ENCODE peak calls at places on chromosomes 13 and 19, in eight cellular contexts. D is GM23248, A is psoas muscle, M is heart right ventricle, B is suprapubic skin, E is mammary epithelial cell, O is brain microvascular endothelial cell, S is Karpas-422. F is an unnamed sample.

GRCh38 chr13:94173312-94173854 is 306.1 kb downstream of the DCT start:
- DNase-seq in M (no peak), S (no peak), E (no peak), D (peak), A (no peak), B (no peak), O (peak), F (no peak)

GRCh38 chr13:45807520-45808099 is 43.9 kb downstream of the SIAH3 start:
- DNase-seq in S (peak), O (peak), B (no peak), E (peak), A (no peak), M (peak), D (peak), F (peak)

GRCh38 chr19:35757749-35758608 is at the start of gene PROSER3:
- DNase-seq in D (peak), B (peak), O (peak), S (peak), A (peak), E (peak), M (peak), F (peak)

GRCh38 chr19:6590458-6591319 is at the start of gene CD70:
- DNase-seq in B (no peak), E (peak), S (peak), A (peak), O (no peak), M (no peak), D (peak), F (peak)

GRCh38 chr19:17055636-17056035 is 19.6 kb downstream of the HAUS8 start:
- DNase-seq in M (no peak), E (no peak), B (no peak), A (no peak), O (no peak), S (no peak), D (no peak), F (no peak)

GRCh38 chr19:48511321-48511731 is 309 bp downstream of the LMTK3 start:
- DNase-seq in S (no peak), O (no peak), E (no peak), D (no peak), B (no peak), M (no peak), A (no peak), F (no peak)

GRCh38 chr19:46608581-46609345 is 7.6 kb downstream of the CALM3 start:
- DNase-seq in A (no peak), D (no peak), B (peak), E (no peak), O (no peak), M (no peak), S (no peak), F (no peak)

GRCh38 chr19:19402656-19403372 is 2.7 kb upstream of the GATAD2A start:
- DNase-seq in A (no peak), S (no peak), B (no peak), E (no peak), O (no peak), M (no peak), D (peak), F (no peak)

GRCh38 chr13:33794576-33794975 is 23.4 kb upstream of the RFC3 start:
- DNase-seq in A (no peak), D (peak), E (peak), S (peak), B (no peak), O (no peak), M (no peak), F (no peak)

GRCh38 chr19:3537438-3538240 is 1.3 kb upstream of the TEKTIP1 start:
- DNase-seq in D (no peak), S (peak), O (no peak), B (peak), A (no peak), M (no peak), E (no peak), F (no peak)

GRCh38 chr19:10774893-10775292 is 57.0 kb downstream of the DNM2 start:
- DNase-seq in E (no peak), M (no peak), B (no peak), O (no peak), D (no peak), A (no peak), S (no peak), F (no peak)

GRCh38 chr19:2552859-2553258 is 76.9 kb downstream of the GADD45B start:
- DNase-seq in A (no peak), D (peak), S (peak), E (no peak), B (no peak), O (no peak), M (no peak), F (no peak)

GRCh38 chr19:19433666-19434213 is 28.3 kb downstream of the GATAD2A start:
- DNase-seq in D (no peak), O (no peak), B (no peak), M (no peak), A (no peak), S (no peak), E (no peak), F (no peak)

GRCh38 chr13:21458816-21459701 is at the start of gene ZDHHC20:
- DNase-seq in A (peak), O (peak), S (peak), B (peak), D (peak), E (peak), M (peak), F (peak)

GRCh38 chr19:10797541-10798256 is 38.3 kb downstream of the TMED1 start:
- DNase-seq in E (no peak), S (no peak), A (no peak), M (no peak), O (no peak), D (no peak), B (no peak), F (no peak)

GRCh38 chr13:87129602-87130300 is 541.4 kb upstream of the SLITRK5 start:
- DNase-seq in B (no peak), A (no peak), S (no peak), O (peak), E (peak), D (peak), M (no peak), F (no peak)

GRCh38 chr19:18294467-18294864 is 13.0 kb upstream of the JUND start:
- DNase-seq in D (no peak), O (no peak), M (no peak), A (peak), B (no peak), S (peak), E (peak), F (no peak)

GRCh38 chr19:46180701-46181385 is 32.8 kb downstream of the IGFL2 start:
- DNase-seq in D (peak), B (no peak), A (no peak), S (no peak), M (no peak), O (peak), E (peak), F (no peak)

GRCh38 chr19:6333439-6333838 is at the start of gene ACER1:
- DNase-seq in O (no peak), B (no peak), M (no peak), A (no peak), D (no peak), E (no peak), S (no peak), F (no peak)

GRCh38 chr19:2221918-2222317 is 14.2 kb downstream of the PLEKHJ1 start:
- DNase-seq in A (no peak), E (no peak), O (no peak), B (no peak), M (no peak), S (no peak), D (no peak), F (no peak)

GRCh38 chr19:35353635-35354034 is 4.6 kb upstream of the FFAR3 start:
- DNase-seq in B (no peak), A (no peak), M (no peak), E (no peak), S (peak), O (no peak), D (no peak), F (no peak)

GRCh38 chr19:13094285-13094595 is 8.4 kb downstream of the LYL1 start:
- DNase-seq in B (no peak), M (no peak), A (no peak), S (no peak), E (no peak), D (no peak), O (no peak), F (no peak)

GRCh38 chr19:1490020-1490310 is 185 bp downstream of the PCSK4 start:
- DNase-seq in A (no peak), B (no peak), S (no peak), M (no peak), E (no peak), D (no peak), O (no peak), F (no peak)

GRCh38 chr19:6772028-6772865 is at the start of gene VAV1:
- DNase-seq in O (no peak), D (no peak), S (peak), E (no peak), A (peak), M (peak), B (peak), F (no peak)

GRCh38 chr13:46016216-46016615 is 36.3 kb downstream of the ZC3H13 start:
- DNase-seq in S (no peak), O (no peak), B (no peak), A (no peak), E (no peak), M (no peak), D (no peak), F (no peak)

GRCh38 chr19:3190470-3190770 is 4.7 kb downstream of the NCLN start:
- DNase-seq in B (no peak), O (no peak), E (no peak), D (no peak), A (no peak), M (no peak), S (no peak), F (no peak)

GRCh38 chr13:109669234-109669612 is 117.2 kb downstream of the IRS2 start:
- DNase-seq in B (no peak), O (no peak), A (no peak), M (no peak), E (no peak), D (no peak), S (no peak), F (no peak)

GRCh38 chr13:75770164-75771145 is 134.3 kb downstream of the LMO7 start:
- DNase-seq in S (no peak), D (peak), M (no peak), A (no peak), O (peak), E (no peak), B (no peak), F (no peak)

GRCh38 chr19:35641515-35642151 is at the start of gene ETV2:
- DNase-seq in B (no peak), O (peak), E (no peak), A (no peak), M (peak), D (peak), S (peak), F (no peak)

GRCh38 chr19:37905936-37906867 is at the start of gene WDR87:
- DNase-seq in S (peak), M (no peak), D (peak), O (no peak), B (no peak), E (peak), A (peak), F (peak)

GRCh38 chr13:106533101-106533939 is 2.1 kb downstream of the EFNB2 start:
- DNase-seq in E (peak), M (peak), S (no peak), A (peak), D (peak), O (peak), B (peak), F (peak)

GRCh38 chr19:5339950-5340636 is 519 bp downstream of the PTPRS start:
- DNase-seq in A (no peak), O (no peak), S (peak), M (no peak), E (no peak), D (peak), B (no peak), F (peak)

GRCh38 chr13:111906816-111907215 is 160.1 kb upstream of the SOX1 start:
- DNase-seq in E (no peak), S (no peak), M (no peak), B (peak), D (no peak), O (no peak), A (no peak), F (no peak)

GRCh38 chr13:93262729-93263128 is 36.1 kb downstream of the GPC6 start:
- DNase-seq in S (no peak), E (peak), A (no peak), D (peak), O (peak), M (no peak), B (no peak), F (no peak)

GRCh38 chr13:27975579-27976361 is 6.7 kb upstream of the CDX2 start:
- DNase-seq in A (no peak), B (peak), D (no peak), E (no peak), S (peak), O (no peak), M (no peak), F (no peak)

GRCh38 chr13:34758628-34759027 is 183.4 kb upstream of the NBEA start:
- DNase-seq in B (no peak), M (no peak), A (no peak), S (no peak), D (no peak), E (no peak), O (no peak), F (no peak)

GRCh38 chr13:99722931-99723330 is 221.7 kb downstream of the TM9SF2 start:
- DNase-seq in E (no peak), M (no peak), S (no peak), D (no peak), A (no peak), O (no peak), B (peak), F (no peak)

GRCh38 chr13:99721606-99722384 is 220.5 kb downstream of the TM9SF2 start:
- DNase-seq in A (no peak), D (no peak), O (peak), B (peak), M (no peak), E (no peak), S (peak), F (peak)

GRCh38 chr13:99723847-99724246 is 222.6 kb downstream of the TM9SF2 start:
- DNase-seq in A (no peak), B (no peak), O (no peak), E (no peak), M (no peak), S (no peak), D (no peak), F (no peak)

GRCh38 chr13:99724633-99725517 is 223.6 kb downstream of the TM9SF2 start:
- DNase-seq in O (no peak), S (no peak), D (no peak), E (no peak), B (no peak), M (no peak), A (no peak), F (no peak)

DNA sequence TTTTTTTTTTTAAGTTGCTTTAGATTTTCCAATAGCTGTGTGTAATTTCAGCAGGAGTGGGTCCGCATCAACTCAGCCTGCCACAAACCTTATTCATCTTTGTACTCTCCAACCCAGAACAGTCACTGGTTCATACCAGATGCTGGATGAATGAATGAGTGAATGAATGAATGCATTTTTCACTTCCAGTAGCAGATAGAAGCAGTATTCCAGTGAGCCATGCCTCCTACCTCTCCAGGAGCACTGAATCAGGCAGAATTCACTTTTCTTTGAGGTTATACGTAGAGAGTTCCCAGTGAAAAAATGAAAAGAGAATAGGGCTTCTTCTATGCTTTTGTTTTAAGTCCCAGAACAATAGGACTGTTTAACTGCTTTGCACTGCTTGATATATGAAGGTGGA is 221.1 kb downstream of the TM9SF2 start:
- DNase-seq in A (no peak), S (no peak), B (no peak), O (no peak), M (no peak), D (no peak), E (no peak), F (no peak)
- H3K27ac ChIP-seq in A (no peak), S (no peak), B (no peak), O (no peak), M (no peak), D (no peak), E (no peak), F (peak)

DNA sequence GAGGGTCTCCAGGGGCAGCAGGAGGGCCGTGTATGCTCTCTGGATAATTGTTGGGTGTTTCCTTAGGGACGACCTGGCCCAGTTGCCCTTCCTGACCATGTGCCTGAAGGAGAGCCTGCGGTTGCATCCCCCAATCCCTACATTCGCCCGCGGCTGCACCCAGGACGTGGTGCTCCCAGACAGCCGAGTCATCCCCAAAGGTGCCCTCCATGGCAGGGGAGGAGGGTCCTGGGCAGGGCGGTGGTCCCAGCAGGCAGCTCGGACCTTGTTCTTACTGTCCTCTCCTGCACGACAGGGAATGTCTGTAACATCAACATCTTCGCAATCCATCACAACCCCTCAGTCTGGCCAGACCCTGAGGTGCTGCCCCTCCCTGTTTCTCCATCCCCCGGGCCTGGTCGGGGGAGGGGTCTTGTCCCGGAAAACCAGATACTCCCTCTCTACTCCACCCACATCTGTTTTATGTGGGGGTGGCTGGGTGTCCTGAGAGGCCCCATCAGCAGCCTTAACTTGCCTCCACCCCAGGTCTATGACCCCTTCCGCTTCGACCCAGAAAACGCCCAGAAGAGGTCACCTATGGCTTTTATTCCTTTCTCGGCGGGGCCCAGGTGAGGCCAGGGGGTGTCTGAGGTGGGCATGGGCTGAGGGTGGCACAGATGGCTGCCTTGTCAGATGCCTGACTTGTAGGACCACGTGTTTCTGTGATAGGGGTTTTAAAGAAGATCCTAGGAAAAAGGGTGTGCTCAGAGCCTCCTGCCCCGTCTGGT is 12.3 kb upstream of the CYP4F3 start:
- DNase-seq in A (no peak), M (no peak), O (no peak), B (no peak), E (no peak), S (no peak), D (no peak), F (no peak)
- H3K27ac ChIP-seq in A (no peak), M (no peak), O (no peak), B (no peak), E (no peak), S (no peak), D (no peak), F (no peak)

GRCh38 chr19:49932041-49932451 is 2.7 kb upstream of the NUP62 start:
- DNase-seq in O (no peak), S (no peak), E (peak), D (no peak), B (no peak), M (no peak), A (no peak), F (no peak)
- H3K27ac ChIP-seq in O (no peak), S (no peak), E (no peak), D (no peak), B (no peak), M (no peak), A (no peak), F (no peak)

DNA sequence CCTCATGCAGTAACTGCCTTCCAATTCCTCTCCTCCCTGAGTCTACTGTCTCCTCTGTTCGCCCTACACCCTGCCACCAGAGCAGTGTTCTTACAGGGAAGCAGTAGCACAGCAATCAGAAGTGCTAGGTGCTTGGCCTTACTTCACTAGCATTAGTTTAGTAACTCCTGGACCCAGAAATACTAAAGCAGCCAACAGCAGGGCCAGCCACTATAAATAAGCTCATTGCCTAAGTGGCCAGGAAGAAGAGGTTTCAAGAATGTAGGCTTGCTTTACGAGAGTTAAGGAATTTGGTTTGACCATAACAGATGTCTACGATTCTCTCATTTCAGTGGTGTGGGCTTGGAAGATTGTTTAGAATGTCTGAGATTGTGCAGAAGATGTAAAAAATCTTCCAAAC is 103.4 kb downstream of the ZAR1L start:
- DNase-seq in B (no peak), M (no peak), S (no peak), A (no peak), O (peak), E (no peak), D (peak), F (no peak)
- H3K27ac ChIP-seq in B (no peak), M (peak), S (no peak), A (no peak), O (peak), E (no peak), D (peak), F (no peak)

GRCh38 chr13:66208589-66208988 is 1021.5 kb downstream of the PCDH9 start:
- DNase-seq in E (no peak), B (no peak), D (no peak), S (no peak), A (no peak), M (no peak), O (no peak), F (no peak)

GRCh38 chr13:66210677-66211076 is 1019.5 kb downstream of the PCDH9 start:
- DNase-seq in S (no peak), M (no peak), A (no peak), O (peak), D (peak), B (no peak), E (no peak), F (no peak)

GRCh38 chr13:66207610-66208009 is 1022.5 kb downstream of the PCDH9 start:
- DNase-seq in B (no peak), E (no peak), D (no peak), M (no peak), S (no peak), A (no peak), O (no peak), F (no peak)

GRCh38 chr13:66200555-66200954 is 1029.6 kb downstream of the PCDH9 start:
- DNase-seq in B (no peak), A (no peak), D (no peak), M (no peak), O (peak), S (no peak), E (no peak), F (no peak)

GRCh38 chr13:66205807-66206206 is 1024.3 kb downstream of the PCDH9 start:
- DNase-seq in D (no peak), A (no peak), M (no peak), E (no peak), O (no peak), S (no peak), B (no peak), F (no peak)
- H3K27ac ChIP-seq in D (no peak), A (no peak), M (no peak), E (no peak), O (no peak), S (no peak), B (no peak), F (no peak)

GRCh38 chr13:110830331-110830730 is 84.5 kb downstream of the ANKRD10 start:
- DNase-seq in E (no peak), D (no peak), M (no peak), B (no peak), A (no peak), O (no peak), S (no peak), F (no peak)
- H3K27ac ChIP-seq in E (no peak), D (no peak), M (no peak), B (no peak), A (no peak), O (no peak), S (no peak), F (no peak)